ENCODE peak calls at places on chromosomes 12 and 14, in six cellular contexts. One of them, this sample, is unnamed.

GRCh38 chr14:49497725-49498348 is 88.3 kb downstream of the RPS29 start:
- DNase-seq in tibial nerve: peak
- DNase-seq in prostate gland: peak
- DNase-seq in adrenal gland: no peak
- DNase-seq in A549: peak
- DNase-seq in Peyer's patch: no peak
- DNase-seq in this sample: no peak

GRCh38 chr14:52467515-52468266 is 84.6 kb downstream of the TXNDC16 start:
- DNase-seq in Peyer's patch: no peak
- DNase-seq in tibial nerve: no peak
- DNase-seq in A549: no peak
- DNase-seq in adrenal gland: no peak
- DNase-seq in prostate gland: no peak
- DNase-seq in this sample: no peak

GRCh38 chr12:2531371-2531770 is 263.4 kb upstream of the FKBP4 start:
- DNase-seq in tibial nerve: no peak
- DNase-seq in Peyer's patch: no peak
- DNase-seq in A549: no peak
- DNase-seq in prostate gland: no peak
- DNase-seq in adrenal gland: no peak
- DNase-seq in this sample: no peak

GRCh38 chr14:92959761-92960680 is 37.1 kb downstream of the CHGA start:
- DNase-seq in Peyer's patch: no peak
- DNase-seq in prostate gland: no peak
- DNase-seq in A549: no peak
- DNase-seq in adrenal gland: no peak
- DNase-seq in tibial nerve: no peak
- DNase-seq in this sample: peak

GRCh38 chr12:29428630-29429029 is 47.7 kb upstream of the ERGIC2 start:
- DNase-seq in A549: no peak
- DNase-seq in adrenal gland: no peak
- DNase-seq in Peyer's patch: no peak
- DNase-seq in tibial nerve: no peak
- DNase-seq in prostate gland: no peak
- DNase-seq in this sample: no peak

GRCh38 chr14:24355009-24355408 is 13.0 kb upstream of the NFATC4 start:
- DNase-seq in prostate gland: no peak
- DNase-seq in tibial nerve: no peak
- DNase-seq in adrenal gland: no peak
- DNase-seq in A549: no peak
- DNase-seq in Peyer's patch: no peak
- DNase-seq in this sample: no peak

GRCh38 chr12:2137707-2138106 is 84.9 kb downstream of the CACNA1C start:
- DNase-seq in Peyer's patch: peak
- DNase-seq in prostate gland: no peak
- DNase-seq in A549: no peak
- DNase-seq in tibial nerve: no peak
- DNase-seq in adrenal gland: no peak
- DNase-seq in this sample: no peak

GRCh38 chr14:73977896-73978295 is 27.8 kb downstream of the COQ6 start:
- DNase-seq in A549: no peak
- DNase-seq in Peyer's patch: no peak
- DNase-seq in prostate gland: no peak
- DNase-seq in tibial nerve: no peak
- DNase-seq in adrenal gland: no peak
- DNase-seq in this sample: no peak

GRCh38 chr14:102140027-102140749 is 491 bp downstream of the WDR20 start:
- DNase-seq in A549: peak
- DNase-seq in Peyer's patch: peak
- DNase-seq in prostate gland: peak
- DNase-seq in adrenal gland: peak
- DNase-seq in tibial nerve: peak
- DNase-seq in this sample: peak

GRCh38 chr12:16095531-16096110 is 181.9 kb downstream of the SLC15A5 start:
- DNase-seq in tibial nerve: no peak
- DNase-seq in Peyer's patch: no peak
- DNase-seq in adrenal gland: no peak
- DNase-seq in prostate gland: no peak
- DNase-seq in A549: no peak
- DNase-seq in this sample: no peak

GRCh38 chr12:169528-170360 is 44.2 kb downstream of the SLC6A12 start:
- DNase-seq in Peyer's patch: no peak
- DNase-seq in A549: no peak
- DNase-seq in prostate gland: no peak
- DNase-seq in tibial nerve: no peak
- DNase-seq in adrenal gland: no peak
- DNase-seq in this sample: no peak

GRCh38 chr12:116996648-116997047 is 85.9 kb downstream of the FBXW8 start:
- DNase-seq in prostate gland: no peak
- DNase-seq in A549: no peak
- DNase-seq in Peyer's patch: no peak
- DNase-seq in tibial nerve: no peak
- DNase-seq in adrenal gland: no peak
- DNase-seq in this sample: no peak

GRCh38 chr12:26122681-26123481 is 2.0 kb downstream of the BHLHE41 start:
- DNase-seq in Peyer's patch: peak
- DNase-seq in prostate gland: peak
- DNase-seq in A549: peak
- DNase-seq in tibial nerve: peak
- DNase-seq in adrenal gland: peak
- DNase-seq in this sample: peak

GRCh38 chr12:62802981-62803380 is 132.0 kb downstream of the PPM1H start:
- DNase-seq in Peyer's patch: no peak
- DNase-seq in prostate gland: no peak
- DNase-seq in adrenal gland: no peak
- DNase-seq in A549: no peak
- DNase-seq in tibial nerve: no peak
- DNase-seq in this sample: no peak

GRCh38 chr14:64510825-64511679 is 6.5 kb downstream of the ZBTB1 start:
- DNase-seq in Peyer's patch: no peak
- DNase-seq in A549: peak
- DNase-seq in adrenal gland: peak
- DNase-seq in prostate gland: peak
- DNase-seq in tibial nerve: peak
- DNase-seq in this sample: no peak

GRCh38 chr12:115017346-115017745 is 333.4 kb upstream of the TBX3 start:
- DNase-seq in adrenal gland: no peak
- DNase-seq in A549: no peak
- DNase-seq in tibial nerve: no peak
- DNase-seq in prostate gland: no peak
- DNase-seq in Peyer's patch: no peak
- DNase-seq in this sample: no peak

GRCh38 chr14:42872775-42873174 is 1266.1 kb downstream of the LRFN5 start:
- DNase-seq in tibial nerve: no peak
- DNase-seq in Peyer's patch: no peak
- DNase-seq in adrenal gland: no peak
- DNase-seq in A549: no peak
- DNase-seq in prostate gland: no peak
- DNase-seq in this sample: no peak

GRCh38 chr12:42652048-42652447 is 62.5 kb upstream of the PRICKLE1 start:
- DNase-seq in prostate gland: no peak
- DNase-seq in A549: no peak
- DNase-seq in adrenal gland: no peak
- DNase-seq in Peyer's patch: no peak
- DNase-seq in tibial nerve: no peak
- DNase-seq in this sample: no peak

GRCh38 chr12:91918431-91918830 is 227.2 kb downstream of the BTG1 start:
- DNase-seq in prostate gland: no peak
- DNase-seq in Peyer's patch: no peak
- DNase-seq in adrenal gland: no peak
- DNase-seq in A549: no peak
- DNase-seq in tibial nerve: no peak
- DNase-seq in this sample: no peak

GRCh38 chr12:3552726-3553045 is 61.7 kb downstream of the PRMT8 start:
- DNase-seq in Peyer's patch: no peak
- DNase-seq in tibial nerve: no peak
- DNase-seq in adrenal gland: no peak
- DNase-seq in prostate gland: no peak
- DNase-seq in A549: no peak
- DNase-seq in this sample: no peak

GRCh38 chr14:25765909-25766308 is 716.0 kb upstream of the STXBP6 start:
- DNase-seq in tibial nerve: no peak
- DNase-seq in Peyer's patch: no peak
- DNase-seq in prostate gland: no peak
- DNase-seq in adrenal gland: no peak
- DNase-seq in A549: no peak
- DNase-seq in this sample: no peak

GRCh38 chr12:1338483-1339177 is 255.8 kb downstream of the FBXL14 start:
- DNase-seq in tibial nerve: no peak
- DNase-seq in Peyer's patch: no peak
- DNase-seq in adrenal gland: no peak
- DNase-seq in prostate gland: no peak
- DNase-seq in A549: no peak
- DNase-seq in this sample: no peak

GRCh38 chr12:113232787-113233585 is 11.7 kb downstream of the TPCN1 start:
- DNase-seq in tibial nerve: no peak
- DNase-seq in adrenal gland: peak
- DNase-seq in A549: no peak
- DNase-seq in prostate gland: no peak
- DNase-seq in Peyer's patch: no peak
- DNase-seq in this sample: peak

GRCh38 chr12:57758566-57759359 is 3.9 kb downstream of the MARCHF9 start:
- DNase-seq in prostate gland: no peak
- DNase-seq in adrenal gland: no peak
- DNase-seq in A549: no peak
- DNase-seq in Peyer's patch: no peak
- DNase-seq in tibial nerve: no peak
- DNase-seq in this sample: no peak

GRCh38 chr14:64293976-64294671 is at the start of gene ESR2:
- DNase-seq in tibial nerve: no peak
- DNase-seq in Peyer's patch: peak
- DNase-seq in adrenal gland: peak
- DNase-seq in A549: peak
- DNase-seq in prostate gland: no peak
- DNase-seq in this sample: peak

GRCh38 chr12:89779090-89779489 is 70.5 kb upstream of the ATP2B1 start:
- DNase-seq in A549: no peak
- DNase-seq in adrenal gland: no peak
- DNase-seq in Peyer's patch: no peak
- DNase-seq in prostate gland: no peak
- DNase-seq in tibial nerve: no peak
- DNase-seq in this sample: no peak

GRCh38 chr12:125092108-125092871 is 27.1 kb downstream of the AACS start:
- DNase-seq in adrenal gland: no peak
- DNase-seq in A549: no peak
- DNase-seq in prostate gland: no peak
- DNase-seq in tibial nerve: no peak
- DNase-seq in Peyer's patch: no peak
- DNase-seq in this sample: no peak

GRCh38 chr14:54610051-54610977 is 43.4 kb downstream of the SAMD4A start:
- DNase-seq in Peyer's patch: no peak
- DNase-seq in A549: no peak
- DNase-seq in adrenal gland: no peak
- DNase-seq in tibial nerve: no peak
- DNase-seq in prostate gland: no peak
- DNase-seq in this sample: no peak

GRCh38 chr14:103448097-103448496 is 62.9 kb downstream of the MARK3 start:
- DNase-seq in A549: no peak
- DNase-seq in Peyer's patch: no peak
- DNase-seq in prostate gland: no peak
- DNase-seq in adrenal gland: no peak
- DNase-seq in tibial nerve: no peak
- DNase-seq in this sample: no peak

GRCh38 chr12:27607611-27608010 is 83.6 kb downstream of the PPFIBP1 start:
- DNase-seq in Peyer's patch: no peak
- DNase-seq in prostate gland: no peak
- DNase-seq in adrenal gland: no peak
- DNase-seq in A549: no peak
- DNase-seq in tibial nerve: no peak
- DNase-seq in this sample: no peak

GRCh38 chr14:70957710-70958109 is 50.5 kb downstream of the PCNX1 start:
- DNase-seq in prostate gland: no peak
- DNase-seq in Peyer's patch: no peak
- DNase-seq in A549: no peak
- DNase-seq in adrenal gland: no peak
- DNase-seq in tibial nerve: no peak
- DNase-seq in this sample: no peak

GRCh38 chr12:42704340-42704739 is 114.8 kb upstream of the PRICKLE1 start:
- DNase-seq in A549: no peak
- DNase-seq in prostate gland: no peak
- DNase-seq in tibial nerve: no peak
- DNase-seq in adrenal gland: no peak
- DNase-seq in Peyer's patch: no peak
- DNase-seq in this sample: no peak

GRCh38 chr14:75335588-75335987 is 57.0 kb downstream of the FOS start:
- DNase-seq in Peyer's patch: no peak
- DNase-seq in tibial nerve: no peak
- DNase-seq in adrenal gland: no peak
- DNase-seq in A549: no peak
- DNase-seq in prostate gland: no peak
- DNase-seq in this sample: no peak
- TF ChIP-seq POLR2A in Peyer's patch: no peak
- TF ChIP-seq POLR2A in tibial nerve: no peak
- TF ChIP-seq POLR2A in adrenal gland: no peak
- TF ChIP-seq POLR2A in A549: no peak
- TF ChIP-seq POLR2A in prostate gland: no peak
- TF ChIP-seq POLR2A in this sample: no peak

DNA sequence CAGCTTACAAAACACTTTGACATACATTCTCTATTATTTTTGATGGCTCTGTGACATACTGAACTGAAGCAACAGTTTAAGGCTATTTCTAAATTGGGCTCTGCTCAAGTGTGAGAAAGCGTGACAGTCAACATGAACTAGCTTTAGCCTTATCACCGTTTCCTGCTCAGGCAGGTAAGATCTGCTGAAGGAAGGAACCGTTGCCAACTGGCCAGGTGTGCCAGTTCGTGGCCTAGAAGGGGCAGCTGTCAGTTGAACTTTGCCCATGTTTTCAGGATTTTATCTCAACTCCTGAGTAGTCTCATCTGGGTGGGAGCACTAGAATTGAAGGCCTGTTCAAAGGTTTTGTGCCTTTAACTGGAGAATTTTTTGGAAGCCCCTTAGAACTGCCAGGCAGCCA is 79.5 kb downstream of the ETV6 start:
- DNase-seq in Peyer's patch: peak
- DNase-seq in adrenal gland: no peak
- DNase-seq in prostate gland: peak
- DNase-seq in tibial nerve: no peak
- DNase-seq in A549: no peak
- DNase-seq in this sample: no peak
- TF ChIP-seq POLR2A in Peyer's patch: no peak
- TF ChIP-seq POLR2A in adrenal gland: no peak
- TF ChIP-seq POLR2A in prostate gland: no peak
- TF ChIP-seq POLR2A in tibial nerve: no peak
- TF ChIP-seq POLR2A in A549: no peak
- TF ChIP-seq POLR2A in this sample: no peak

GRCh38 chr14:69398053-69398817 is at the start of the genes ERH and SLC39A9:
- DNase-seq in tibial nerve: peak
- DNase-seq in Peyer's patch: peak
- DNase-seq in prostate gland: peak
- DNase-seq in adrenal gland: peak
- DNase-seq in A549: peak
- DNase-seq in this sample: peak
- TF ChIP-seq POLR2A in tibial nerve: no peak
- TF ChIP-seq POLR2A in Peyer's patch: peak
- TF ChIP-seq POLR2A in prostate gland: peak
- TF ChIP-seq POLR2A in adrenal gland: peak
- TF ChIP-seq POLR2A in A549: peak
- TF ChIP-seq POLR2A in this sample: no peak

GRCh38 chr12:119208626-119209061 is 29.9 kb downstream of the HSPB8 start:
- DNase-seq in A549: no peak
- DNase-seq in tibial nerve: peak
- DNase-seq in adrenal gland: peak
- DNase-seq in prostate gland: peak
- DNase-seq in Peyer's patch: peak
- DNase-seq in this sample: no peak
- TF ChIP-seq POLR2A in A549: no peak
- TF ChIP-seq POLR2A in tibial nerve: no peak
- TF ChIP-seq POLR2A in adrenal gland: no peak
- TF ChIP-seq POLR2A in prostate gland: no peak
- TF ChIP-seq POLR2A in Peyer's patch: no peak
- TF ChIP-seq POLR2A in this sample: no peak